ENCODE peak calls at places on chromosomes 2 and 18, in six cellular contexts. One of them, this sample, is unnamed.
A peak's percentile ranks its signal among the peaks of the same experiment; 100 is the strongest.

GRCh38 chr2:84879595-84880394 is 1.1 kb downstream of the TRABD2A start:
- DNase-seq in epithelial cell of esophagus: no peak
- DNase-seq in brain microvascular endothelial cell: no peak
- DNase-seq in mesenchymal stem cell: peak; percentile 25
- DNase-seq in sigmoid colon: no peak
- DNase-seq in neural progenitor cell: peak; percentile 68
- DNase-seq in this sample: peak; percentile 31

GRCh38 chr2:7595181-7595580 is 678.0 kb downstream of the RNF144A start:
- DNase-seq in neural progenitor cell: no peak
- DNase-seq in epithelial cell of esophagus: no peak
- DNase-seq in sigmoid colon: no peak
- DNase-seq in brain microvascular endothelial cell: no peak
- DNase-seq in mesenchymal stem cell: no peak
- DNase-seq in this sample: no peak

GRCh38 chr2:234044157-234044556 is 6.3 kb upstream of the SPP2 start:
- DNase-seq in sigmoid colon: no peak
- DNase-seq in epithelial cell of esophagus: peak; percentile 63
- DNase-seq in neural progenitor cell: no peak
- DNase-seq in brain microvascular endothelial cell: no peak
- DNase-seq in mesenchymal stem cell: peak; percentile 35
- DNase-seq in this sample: peak; percentile 51

GRCh38 chr18:47461977-47462376 is 210.5 kb upstream of the SKOR2 start:
- DNase-seq in epithelial cell of esophagus: no peak
- DNase-seq in sigmoid colon: no peak
- DNase-seq in brain microvascular endothelial cell: no peak
- DNase-seq in neural progenitor cell: no peak
- DNase-seq in mesenchymal stem cell: no peak
- DNase-seq in this sample: no peak

GRCh38 chr2:110211938-110212858 is at the start of gene MTLN:
- DNase-seq in neural progenitor cell: peak; percentile 77
- DNase-seq in mesenchymal stem cell: peak; percentile 82
- DNase-seq in sigmoid colon: peak; percentile 81
- DNase-seq in epithelial cell of esophagus: peak; percentile 80
- DNase-seq in brain microvascular endothelial cell: peak; percentile 55
- DNase-seq in this sample: peak; percentile 84

GRCh38 chr18:8601277-8602032 is 7.8 kb upstream of the RAB12 start:
- DNase-seq in sigmoid colon: no peak
- DNase-seq in epithelial cell of esophagus: peak; percentile 40
- DNase-seq in mesenchymal stem cell: no peak
- DNase-seq in neural progenitor cell: no peak
- DNase-seq in brain microvascular endothelial cell: no peak
- DNase-seq in this sample: no peak

GRCh38 chr18:58606236-58606635 is 22.7 kb downstream of the ALPK2 start:
- DNase-seq in brain microvascular endothelial cell: no peak
- DNase-seq in mesenchymal stem cell: no peak
- DNase-seq in neural progenitor cell: no peak
- DNase-seq in epithelial cell of esophagus: peak; percentile 62
- DNase-seq in sigmoid colon: no peak
- DNase-seq in this sample: no peak

GRCh38 chr2:188884552-188884951 is 89.6 kb upstream of the COL3A1 start:
- DNase-seq in sigmoid colon: no peak
- DNase-seq in neural progenitor cell: no peak
- DNase-seq in epithelial cell of esophagus: no peak
- DNase-seq in brain microvascular endothelial cell: no peak
- DNase-seq in mesenchymal stem cell: peak; percentile 87
- DNase-seq in this sample: peak; percentile 86

GRCh38 chr2:205655775-205656425 is 26.4 kb upstream of the NRP2 start:
- DNase-seq in sigmoid colon: no peak
- DNase-seq in brain microvascular endothelial cell: no peak
- DNase-seq in neural progenitor cell: no peak
- DNase-seq in mesenchymal stem cell: no peak
- DNase-seq in epithelial cell of esophagus: no peak
- DNase-seq in this sample: peak; percentile 25

GRCh38 chr18:46311491-46311890 is 207.3 kb downstream of the HAUS1 start:
- DNase-seq in neural progenitor cell: no peak
- DNase-seq in brain microvascular endothelial cell: no peak
- DNase-seq in sigmoid colon: no peak
- DNase-seq in epithelial cell of esophagus: no peak
- DNase-seq in mesenchymal stem cell: no peak
- DNase-seq in this sample: no peak

GRCh38 chr2:174535083-174535482 is 48.3 kb upstream of the GPR155 start:
- DNase-seq in neural progenitor cell: no peak
- DNase-seq in sigmoid colon: no peak
- DNase-seq in epithelial cell of esophagus: no peak
- DNase-seq in mesenchymal stem cell: no peak
- DNase-seq in brain microvascular endothelial cell: no peak
- DNase-seq in this sample: no peak

GRCh38 chr2:135709992-135710391 is 31.7 kb upstream of the UBXN4 start:
- DNase-seq in epithelial cell of esophagus: peak; percentile 40
- DNase-seq in mesenchymal stem cell: peak; percentile 51
- DNase-seq in brain microvascular endothelial cell: peak; percentile 53
- DNase-seq in neural progenitor cell: peak; percentile 47
- DNase-seq in sigmoid colon: peak; percentile 72
- DNase-seq in this sample: peak; percentile 72

GRCh38 chr2:65153515-65153914 is 23.6 kb upstream of the RAB1A start:
- DNase-seq in sigmoid colon: no peak
- DNase-seq in neural progenitor cell: no peak
- DNase-seq in epithelial cell of esophagus: peak; percentile 90
- DNase-seq in brain microvascular endothelial cell: no peak
- DNase-seq in mesenchymal stem cell: no peak
- DNase-seq in this sample: no peak

GRCh38 chr2:230589497-230590015 is 123.1 kb upstream of the CAB39 start:
- DNase-seq in mesenchymal stem cell: no peak
- DNase-seq in neural progenitor cell: no peak
- DNase-seq in epithelial cell of esophagus: no peak
- DNase-seq in sigmoid colon: no peak
- DNase-seq in brain microvascular endothelial cell: no peak
- DNase-seq in this sample: no peak

GRCh38 chr2:120442923-120443571 is 97.1 kb downstream of the INHBB start:
- DNase-seq in epithelial cell of esophagus: peak; percentile 87
- DNase-seq in sigmoid colon: peak; percentile 57
- DNase-seq in neural progenitor cell: peak; percentile 86
- DNase-seq in mesenchymal stem cell: no peak
- DNase-seq in brain microvascular endothelial cell: no peak
- DNase-seq in this sample: no peak

GRCh38 chr18:60910534-60910933 is 422.7 kb upstream of the CDH20 start:
- DNase-seq in epithelial cell of esophagus: no peak
- DNase-seq in mesenchymal stem cell: no peak
- DNase-seq in sigmoid colon: no peak
- DNase-seq in brain microvascular endothelial cell: no peak
- DNase-seq in neural progenitor cell: no peak
- DNase-seq in this sample: peak; percentile 64

GRCh38 chr2:134021830-134022524 is 231.9 kb upstream of the MGAT5 start:
- DNase-seq in epithelial cell of esophagus: no peak
- DNase-seq in neural progenitor cell: no peak
- DNase-seq in mesenchymal stem cell: no peak
- DNase-seq in brain microvascular endothelial cell: no peak
- DNase-seq in sigmoid colon: no peak
- DNase-seq in this sample: no peak

GRCh38 chr2:50922506-50922905 is 109.4 kb downstream of the NRXN1 start:
- DNase-seq in brain microvascular endothelial cell: no peak
- DNase-seq in epithelial cell of esophagus: no peak
- DNase-seq in sigmoid colon: no peak
- DNase-seq in neural progenitor cell: no peak
- DNase-seq in mesenchymal stem cell: no peak
- DNase-seq in this sample: no peak

DNA sequence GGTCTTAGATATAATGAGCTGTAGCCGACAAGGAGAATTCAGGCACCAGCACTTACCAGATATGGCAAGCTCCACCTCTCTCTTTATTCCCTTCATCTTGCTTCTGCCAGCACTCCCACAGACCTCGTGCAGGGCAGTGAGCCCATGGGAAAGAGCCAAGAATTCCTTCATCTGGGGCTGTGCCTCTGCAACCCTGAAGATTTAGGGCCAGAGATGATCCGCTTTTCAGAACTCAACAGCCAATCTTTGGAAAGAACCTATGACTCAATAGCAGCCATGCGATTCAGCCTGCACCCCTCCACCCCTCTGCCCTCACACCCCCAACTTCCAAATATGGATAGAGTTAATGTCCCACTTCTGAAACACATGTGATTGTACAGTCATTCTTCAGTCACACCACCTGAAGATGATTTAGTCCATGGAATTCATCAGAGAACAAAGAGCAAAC is 533.7 kb upstream of the TNP1 start:
- DNase-seq in brain microvascular endothelial cell: no peak
- DNase-seq in sigmoid colon: peak; percentile 93
- DNase-seq in neural progenitor cell: no peak
- DNase-seq in epithelial cell of esophagus: peak; percentile 95
- DNase-seq in mesenchymal stem cell: no peak
- DNase-seq in this sample: peak; percentile 63
- H3K4me3 ChIP-seq in brain microvascular endothelial cell: no peak overlapping the region
- H3K4me3 ChIP-seq in sigmoid colon: no peak overlapping the region
- H3K4me3 ChIP-seq in neural progenitor cell: no peak overlapping the region
- H3K4me3 ChIP-seq in epithelial cell of esophagus: no peak overlapping the region
- H3K4me3 ChIP-seq in mesenchymal stem cell: no peak overlapping the region
- H3K4me3 ChIP-seq in this sample: peak overlapping the region; percentile 40

GRCh38 chr2:237073552-237073951 is 12.1 kb upstream of the COPS8 start:
- DNase-seq in sigmoid colon: no peak
- DNase-seq in mesenchymal stem cell: peak; percentile 86
- DNase-seq in epithelial cell of esophagus: peak; percentile 78
- DNase-seq in brain microvascular endothelial cell: peak; percentile 90
- DNase-seq in neural progenitor cell: no peak
- DNase-seq in this sample: peak; percentile 71
- H3K4me3 ChIP-seq in sigmoid colon: no peak overlapping the region
- H3K4me3 ChIP-seq in mesenchymal stem cell: no peak overlapping the region
- H3K4me3 ChIP-seq in epithelial cell of esophagus: no peak overlapping the region
- H3K4me3 ChIP-seq in brain microvascular endothelial cell: no peak overlapping the region
- H3K4me3 ChIP-seq in neural progenitor cell: no peak overlapping the region
- H3K4me3 ChIP-seq in this sample: peak overlapping the region; percentile 8

GRCh38 chr2:109030870-109031480 is 42.0 kb upstream of the EDAR start:
- DNase-seq in epithelial cell of esophagus: no peak
- DNase-seq in neural progenitor cell: no peak
- DNase-seq in mesenchymal stem cell: no peak
- DNase-seq in brain microvascular endothelial cell: no peak
- DNase-seq in sigmoid colon: no peak
- DNase-seq in this sample: no peak
- H3K4me3 ChIP-seq in epithelial cell of esophagus: peak overlapping the region; percentile 31
- H3K4me3 ChIP-seq in neural progenitor cell: peak overlapping the region; percentile 49
- H3K4me3 ChIP-seq in mesenchymal stem cell: peak overlapping the region; percentile 56
- H3K4me3 ChIP-seq in brain microvascular endothelial cell: peak overlapping the region; percentile 48
- H3K4me3 ChIP-seq in sigmoid colon: peak overlapping the region; percentile 11
- H3K4me3 ChIP-seq in this sample: peak overlapping the region; percentile 71

DNA sequence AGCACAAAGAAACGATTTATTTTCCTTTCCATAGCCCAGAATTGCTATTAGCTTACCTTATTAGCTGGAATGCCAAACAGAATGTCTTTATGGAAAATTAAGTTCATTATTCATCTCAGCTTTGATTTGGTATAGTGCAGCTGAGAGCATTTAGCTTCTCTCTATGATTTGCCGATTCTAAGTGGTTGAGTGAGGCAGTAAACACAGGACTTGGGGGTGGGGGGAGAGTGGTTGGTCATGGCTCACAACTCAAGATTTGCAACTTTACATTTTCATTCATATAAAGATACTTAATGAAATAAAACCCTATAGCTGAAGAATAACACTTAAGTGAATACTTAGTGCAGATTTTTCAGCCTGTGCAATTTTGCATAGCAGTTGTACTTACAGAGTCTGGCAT is 395.2 kb downstream of the TGIF1 start:
- DNase-seq in mesenchymal stem cell: no peak
- DNase-seq in neural progenitor cell: no peak
- DNase-seq in epithelial cell of esophagus: no peak
- DNase-seq in sigmoid colon: no peak
- DNase-seq in brain microvascular endothelial cell: no peak
- DNase-seq in this sample: no peak
- H3K4me3 ChIP-seq in mesenchymal stem cell: no peak overlapping the region
- H3K4me3 ChIP-seq in neural progenitor cell: no peak overlapping the region
- H3K4me3 ChIP-seq in epithelial cell of esophagus: no peak overlapping the region
- H3K4me3 ChIP-seq in sigmoid colon: no peak overlapping the region
- H3K4me3 ChIP-seq in brain microvascular endothelial cell: no peak overlapping the region
- H3K4me3 ChIP-seq in this sample: no peak overlapping the region

GRCh38 chr2:238285653-238286082 is 2.7 kb downstream of the PER2 start:
- DNase-seq in sigmoid colon: peak; percentile 96
- DNase-seq in epithelial cell of esophagus: peak; percentile 98
- DNase-seq in neural progenitor cell: peak; percentile 65
- DNase-seq in brain microvascular endothelial cell: peak; percentile 95
- DNase-seq in mesenchymal stem cell: peak; percentile 99
- DNase-seq in this sample: peak; percentile 98

GRCh38 chr2:238287702-238288649 is at the start of gene PER2:
- DNase-seq in epithelial cell of esophagus: peak; percentile 94
- DNase-seq in brain microvascular endothelial cell: peak; percentile 81
- DNase-seq in neural progenitor cell: peak; percentile 52
- DNase-seq in sigmoid colon: peak; percentile 90
- DNase-seq in mesenchymal stem cell: peak; percentile 98
- DNase-seq in this sample: peak; percentile 88

GRCh38 chr2:238286095-238286494 is 2.3 kb downstream of the PER2 start:
- DNase-seq in neural progenitor cell: no peak
- DNase-seq in sigmoid colon: no peak
- DNase-seq in epithelial cell of esophagus: no peak
- DNase-seq in mesenchymal stem cell: no peak
- DNase-seq in brain microvascular endothelial cell: no peak
- DNase-seq in this sample: no peak

GRCh38 chr2:238286987-238287386 is 1.4 kb downstream of the PER2 start:
- DNase-seq in sigmoid colon: peak; percentile 63
- DNase-seq in epithelial cell of esophagus: no peak
- DNase-seq in neural progenitor cell: no peak
- DNase-seq in mesenchymal stem cell: no peak
- DNase-seq in brain microvascular endothelial cell: no peak
- DNase-seq in this sample: peak; percentile 9

GRCh38 chr2:238286551-238286950 is 1.9 kb downstream of the PER2 start:
- DNase-seq in neural progenitor cell: no peak
- DNase-seq in epithelial cell of esophagus: peak; percentile 89
- DNase-seq in sigmoid colon: peak; percentile 93
- DNase-seq in mesenchymal stem cell: peak; percentile 93
- DNase-seq in brain microvascular endothelial cell: peak; percentile 68
- DNase-seq in this sample: peak; percentile 49
- H3K4me3 ChIP-seq in neural progenitor cell: no peak overlapping the region
- H3K4me3 ChIP-seq in epithelial cell of esophagus: peak overlapping the region; percentile 93
- H3K4me3 ChIP-seq in sigmoid colon: no peak overlapping the region
- H3K4me3 ChIP-seq in mesenchymal stem cell: no peak overlapping the region
- H3K4me3 ChIP-seq in brain microvascular endothelial cell: no peak overlapping the region
- H3K4me3 ChIP-seq in this sample: peak overlapping the region; percentile 90

GRCh38 chr2:38260469-38260868 is 116.6 kb downstream of the ATL2 start:
- DNase-seq in epithelial cell of esophagus: no peak
- DNase-seq in brain microvascular endothelial cell: no peak
- DNase-seq in sigmoid colon: no peak
- DNase-seq in neural progenitor cell: no peak
- DNase-seq in mesenchymal stem cell: no peak
- DNase-seq in this sample: no peak
- H3K4me3 ChIP-seq in epithelial cell of esophagus: no peak overlapping the region
- H3K4me3 ChIP-seq in brain microvascular endothelial cell: no peak overlapping the region
- H3K4me3 ChIP-seq in sigmoid colon: no peak overlapping the region
- H3K4me3 ChIP-seq in neural progenitor cell: no peak overlapping the region
- H3K4me3 ChIP-seq in mesenchymal stem cell: no peak overlapping the region
- H3K4me3 ChIP-seq in this sample: no peak overlapping the region

DNA sequence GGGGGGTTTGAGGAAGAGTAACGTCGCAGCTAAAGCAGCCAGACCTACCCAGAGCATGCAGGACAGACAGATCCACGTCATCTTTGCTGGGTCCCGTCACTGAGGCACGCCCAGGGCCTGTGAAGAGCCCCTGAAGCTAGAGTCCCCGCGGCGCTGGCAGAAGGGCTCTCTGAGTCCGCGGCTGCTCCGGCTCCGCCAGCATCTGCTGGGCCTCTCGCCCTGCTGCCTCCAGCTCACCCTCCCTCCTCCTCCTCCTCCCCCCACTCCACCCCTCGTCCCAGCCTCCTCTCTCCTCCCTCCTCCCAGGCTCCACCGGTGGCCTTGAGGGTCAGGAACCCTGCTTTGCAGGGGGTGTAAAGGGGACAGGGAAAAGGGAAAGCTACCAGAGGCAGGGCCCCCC is at the start of gene TNS1:
- DNase-seq in sigmoid colon: peak; percentile 88
- DNase-seq in brain microvascular endothelial cell: no peak
- DNase-seq in mesenchymal stem cell: no peak
- DNase-seq in neural progenitor cell: peak; percentile 48
- DNase-seq in epithelial cell of esophagus: no peak
- DNase-seq in this sample: peak; percentile 79
- H3K4me3 ChIP-seq in sigmoid colon: peak within 1 kb of the TSS; percentile 32
- H3K4me3 ChIP-seq in brain microvascular endothelial cell: peak within 1 kb of the TSS; percentile 47
- H3K4me3 ChIP-seq in mesenchymal stem cell: no peak within 1 kb of the TSS
- H3K4me3 ChIP-seq in neural progenitor cell: no peak within 1 kb of the TSS
- H3K4me3 ChIP-seq in epithelial cell of esophagus: no peak within 1 kb of the TSS
- H3K4me3 ChIP-seq in this sample: peak within 1 kb of the TSS; percentile 90